ENCODE peak calls at places on chromosomes 5 and 9, in four cellular contexts. One of them, this sample, is unnamed.

GRCh38 chr5:176530983-176531901 is 6.0 kb downstream of the RNF44 start:
- DNase-seq in Peyer's patch: no peak
- DNase-seq in gastrocnemius medialis: no peak
- DNase-seq in heart left ventricle: peak
- DNase-seq in this sample: no peak

GRCh38 chr9:109730228-109730627 is 49.8 kb upstream of the PALM2AKAP2 start:
- DNase-seq in Peyer's patch: peak
- DNase-seq in gastrocnemius medialis: no peak
- DNase-seq in heart left ventricle: no peak
- DNase-seq in this sample: no peak

GRCh38 chr5:151150484-151151262 is 6.9 kb downstream of the ANXA6 start:
- DNase-seq in Peyer's patch: peak
- DNase-seq in gastrocnemius medialis: no peak
- DNase-seq in heart left ventricle: no peak
- DNase-seq in this sample: peak

GRCh38 chr5:170622933-170623332 is 119.1 kb downstream of the KCNIP1 start:
- DNase-seq in Peyer's patch: no peak
- DNase-seq in gastrocnemius medialis: no peak
- DNase-seq in heart left ventricle: no peak
- DNase-seq in this sample: no peak

GRCh38 chr9:89844535-89844934 is 239.7 kb downstream of the GADD45G start:
- DNase-seq in Peyer's patch: no peak
- DNase-seq in gastrocnemius medialis: no peak
- DNase-seq in heart left ventricle: no peak
- DNase-seq in this sample: no peak

GRCh38 chr9:133113163-133113927 is 7.7 kb downstream of the RALGDS start:
- DNase-seq in Peyer's patch: peak
- DNase-seq in gastrocnemius medialis: peak
- DNase-seq in heart left ventricle: peak
- DNase-seq in this sample: no peak

GRCh38 chr9:84140535-84141101 is 160.0 kb downstream of the RMI1 start:
- DNase-seq in Peyer's patch: peak
- DNase-seq in gastrocnemius medialis: no peak
- DNase-seq in heart left ventricle: no peak
- DNase-seq in this sample: no peak

GRCh38 chr5:134440185-134440755 is 28.6 kb upstream of the CDKN2AIPNL start:
- DNase-seq in Peyer's patch: no peak
- DNase-seq in gastrocnemius medialis: no peak
- DNase-seq in heart left ventricle: no peak
- DNase-seq in this sample: no peak

GRCh38 chr5:179679014-179679674 is 1.7 kb downstream of the CBY3 start:
- DNase-seq in Peyer's patch: peak
- DNase-seq in gastrocnemius medialis: peak
- DNase-seq in heart left ventricle: peak
- DNase-seq in this sample: peak

GRCh38 chr9:70677336-70677735 is 262.9 kb upstream of the KLF9 start:
- DNase-seq in Peyer's patch: no peak
- DNase-seq in gastrocnemius medialis: no peak
- DNase-seq in heart left ventricle: no peak
- DNase-seq in this sample: no peak

GRCh38 chr5:61640631-61641030 is 308.6 kb downstream of the ZSWIM6 start:
- DNase-seq in Peyer's patch: no peak
- DNase-seq in gastrocnemius medialis: no peak
- DNase-seq in heart left ventricle: no peak
- DNase-seq in this sample: no peak

GRCh38 chr9:109320338-109320733 is 523 bp downstream of the EPB41L4B start:
- DNase-seq in Peyer's patch: no peak
- DNase-seq in gastrocnemius medialis: no peak
- DNase-seq in heart left ventricle: no peak
- DNase-seq in this sample: no peak

GRCh38 chr5:55694152-55694830 is 17.8 kb downstream of the SLC38A9 start:
- DNase-seq in Peyer's patch: no peak
- DNase-seq in gastrocnemius medialis: no peak
- DNase-seq in heart left ventricle: no peak
- DNase-seq in this sample: no peak

GRCh38 chr9:37239224-37239859 is 119.0 kb downstream of the ZCCHC7 start:
- DNase-seq in Peyer's patch: no peak
- DNase-seq in gastrocnemius medialis: no peak
- DNase-seq in heart left ventricle: no peak
- DNase-seq in this sample: no peak

GRCh38 chr9:79976501-79977444 is 405.0 kb downstream of the TLE4 start:
- DNase-seq in Peyer's patch: no peak
- DNase-seq in gastrocnemius medialis: peak
- DNase-seq in heart left ventricle: no peak
- DNase-seq in this sample: no peak

GRCh38 chr9:13900449-13900848 is 413.5 kb downstream of the NFIB start:
- DNase-seq in Peyer's patch: no peak
- DNase-seq in gastrocnemius medialis: no peak
- DNase-seq in heart left ventricle: no peak
- DNase-seq in this sample: no peak

GRCh38 chr9:127763918-127764384 is 14.5 kb downstream of the SH2D3C start:
- DNase-seq in Peyer's patch: peak
- DNase-seq in gastrocnemius medialis: no peak
- DNase-seq in heart left ventricle: peak
- DNase-seq in this sample: no peak

GRCh38 chr5:43027054-43027785 is 12.9 kb downstream of the ANXA2R start:
- DNase-seq in Peyer's patch: no peak
- DNase-seq in gastrocnemius medialis: no peak
- DNase-seq in heart left ventricle: no peak
- DNase-seq in this sample: no peak

GRCh38 chr5:179620703-179621350 is 2.6 kb downstream of the HNRNPH1 start:
- DNase-seq in Peyer's patch: no peak
- DNase-seq in gastrocnemius medialis: no peak
- DNase-seq in heart left ventricle: no peak
- DNase-seq in this sample: no peak

GRCh38 chr9:127397722-127398647 is 1.0 kb downstream of the SLC2A8 start:
- DNase-seq in Peyer's patch: peak
- DNase-seq in gastrocnemius medialis: peak
- DNase-seq in heart left ventricle: peak
- DNase-seq in this sample: peak

GRCh38 chr5:150113047-150113744 is 26.8 kb upstream of the CSF1R start:
- DNase-seq in Peyer's patch: no peak
- DNase-seq in gastrocnemius medialis: no peak
- DNase-seq in heart left ventricle: no peak
- DNase-seq in this sample: peak

GRCh38 chr9:95506438-95506691 is 10.4 kb downstream of the PTCH1 start:
- DNase-seq in Peyer's patch: no peak
- DNase-seq in gastrocnemius medialis: no peak
- DNase-seq in heart left ventricle: peak
- DNase-seq in this sample: no peak

GRCh38 chr9:75964431-75964830 is 74.0 kb downstream of the PCSK5 start:
- DNase-seq in Peyer's patch: peak
- DNase-seq in gastrocnemius medialis: no peak
- DNase-seq in heart left ventricle: no peak
- DNase-seq in this sample: no peak

GRCh38 chr9:136342191-136343120 is 15.1 kb downstream of the GPSM1 start:
- DNase-seq in Peyer's patch: peak
- DNase-seq in gastrocnemius medialis: no peak
- DNase-seq in heart left ventricle: peak
- DNase-seq in this sample: peak

GRCh38 chr5:171858303-171858702 is 72.7 kb downstream of the SMIM23 start:
- DNase-seq in Peyer's patch: no peak
- DNase-seq in gastrocnemius medialis: no peak
- DNase-seq in heart left ventricle: no peak
- DNase-seq in this sample: no peak

GRCh38 chr9:30116673-30117217 is 2267.7 kb upstream of the ACO1 start:
- DNase-seq in Peyer's patch: no peak
- DNase-seq in gastrocnemius medialis: no peak
- DNase-seq in heart left ventricle: no peak
- DNase-seq in this sample: no peak

GRCh38 chr5:61675015-61675692 is 343.1 kb downstream of the ZSWIM6 start:
- DNase-seq in Peyer's patch: no peak
- DNase-seq in gastrocnemius medialis: no peak
- DNase-seq in heart left ventricle: no peak
- DNase-seq in this sample: no peak

GRCh38 chr5:135085133-135085935 is 51.3 kb upstream of the PITX1 start:
- DNase-seq in Peyer's patch: peak
- DNase-seq in gastrocnemius medialis: no peak
- DNase-seq in heart left ventricle: peak
- DNase-seq in this sample: no peak

GRCh38 chr5:67066815-67067214 is 129.8 kb downstream of the CD180 start:
- DNase-seq in Peyer's patch: no peak
- DNase-seq in gastrocnemius medialis: no peak
- DNase-seq in heart left ventricle: no peak
- DNase-seq in this sample: no peak

GRCh38 chr5:127804886-127805426 is 101.8 kb downstream of the CCDC192 start:
- DNase-seq in Peyer's patch: no peak
- DNase-seq in gastrocnemius medialis: no peak
- DNase-seq in heart left ventricle: no peak
- DNase-seq in this sample: no peak

GRCh38 chr9:83406901-83407300 is 131.3 kb downstream of the FRMD3 start:
- DNase-seq in Peyer's patch: no peak
- DNase-seq in gastrocnemius medialis: no peak
- DNase-seq in heart left ventricle: no peak
- DNase-seq in this sample: no peak

GRCh38 chr9:89797970-89798369 is 193.2 kb downstream of the GADD45G start:
- DNase-seq in Peyer's patch: no peak
- DNase-seq in gastrocnemius medialis: no peak
- DNase-seq in heart left ventricle: no peak
- DNase-seq in this sample: no peak

GRCh38 chr5:136128416-136128935 is 4.2 kb upstream of the SMAD5 start:
- DNase-seq in Peyer's patch: no peak
- DNase-seq in gastrocnemius medialis: no peak
- DNase-seq in heart left ventricle: no peak
- DNase-seq in this sample: no peak

GRCh38 chr5:78360674-78361225 is 333 bp downstream of the SCAMP1 start:
- DNase-seq in Peyer's patch: peak
- DNase-seq in gastrocnemius medialis: peak
- DNase-seq in heart left ventricle: peak
- DNase-seq in this sample: peak
- TF ChIP-seq POLR2A in Peyer's patch: no peak
- TF ChIP-seq POLR2A in gastrocnemius medialis: no peak
- TF ChIP-seq POLR2A in heart left ventricle: no peak
- TF ChIP-seq POLR2A in this sample: no peak

GRCh38 chr9:86795861-86796497 is 151.3 kb downstream of the GAS1 start:
- DNase-seq in Peyer's patch: no peak
- DNase-seq in gastrocnemius medialis: peak
- DNase-seq in heart left ventricle: peak
- DNase-seq in this sample: peak
- TF ChIP-seq POLR2A in Peyer's patch: no peak
- TF ChIP-seq POLR2A in gastrocnemius medialis: no peak
- TF ChIP-seq POLR2A in heart left ventricle: no peak
- TF ChIP-seq POLR2A in this sample: no peak

DNA sequence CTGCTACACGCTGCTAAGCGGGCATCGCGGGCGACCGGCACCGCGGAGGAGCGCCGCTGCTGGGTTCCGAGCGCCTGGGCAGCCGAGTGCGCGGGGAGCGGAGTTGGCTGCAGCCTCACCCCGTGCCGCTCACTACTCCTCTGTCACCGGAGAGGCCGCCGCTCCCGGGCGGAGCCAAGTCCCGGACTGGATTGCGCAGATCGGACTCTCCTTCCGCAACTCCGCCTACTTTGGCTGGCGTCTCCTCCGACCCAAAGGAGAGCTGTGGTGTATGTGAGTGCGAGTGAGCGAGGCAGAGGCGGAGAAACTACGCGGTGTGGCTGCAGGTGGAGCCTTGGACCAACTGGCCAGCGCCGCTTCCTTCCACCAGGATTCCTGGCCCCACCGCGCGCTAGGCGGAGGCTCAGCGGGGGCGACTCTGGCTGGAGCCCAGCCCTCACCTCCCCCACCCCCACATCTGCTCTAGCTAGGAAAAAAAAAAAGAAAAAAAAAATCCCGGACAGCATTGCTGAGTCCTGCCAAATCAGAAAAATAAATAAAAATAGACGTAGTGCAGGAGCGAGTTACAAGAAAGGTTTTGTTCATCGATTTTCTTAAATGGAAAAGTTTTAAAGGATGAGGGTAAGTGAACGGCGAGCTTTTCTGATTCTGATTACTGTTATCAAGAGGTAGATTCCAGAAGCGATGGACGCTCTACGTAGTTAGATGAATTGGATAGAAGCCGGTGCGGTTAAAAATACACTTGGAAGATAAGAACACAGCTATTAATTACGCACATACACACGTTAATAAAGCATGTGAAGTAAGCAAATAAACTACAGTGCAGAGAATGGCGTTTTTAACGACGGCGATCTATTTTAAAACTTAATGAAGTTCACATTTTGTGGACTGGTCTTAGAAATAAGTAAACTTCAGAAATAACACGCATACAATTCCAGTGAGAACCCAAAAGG is at the start of gene SEMA6A:
- DNase-seq in Peyer's patch: peak
- DNase-seq in gastrocnemius medialis: peak
- DNase-seq in heart left ventricle: peak
- DNase-seq in this sample: peak
- TF ChIP-seq POLR2A in Peyer's patch: peak
- TF ChIP-seq POLR2A in gastrocnemius medialis: peak
- TF ChIP-seq POLR2A in heart left ventricle: no peak
- TF ChIP-seq POLR2A in this sample: peak

DNA sequence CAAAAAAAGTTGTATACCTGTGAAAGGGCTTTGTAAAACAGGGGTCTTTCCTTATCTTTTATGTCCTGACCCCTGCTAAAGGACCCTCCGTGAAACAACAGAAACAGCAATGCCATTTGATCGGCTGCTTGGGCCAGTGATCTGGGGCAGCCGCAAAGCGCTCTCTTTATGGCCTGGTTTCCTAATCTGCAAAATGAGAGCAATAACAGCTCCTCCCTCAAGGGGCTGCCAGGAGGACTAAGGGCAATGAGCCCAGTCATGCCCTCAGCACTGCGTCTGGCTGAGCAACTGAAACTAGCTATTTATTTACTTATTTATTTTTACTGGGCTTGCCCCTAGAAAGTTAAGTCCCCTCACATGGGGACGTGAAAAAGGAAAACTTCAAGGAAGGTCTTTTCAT is 18.3 kb downstream of the CMBL start:
- DNase-seq in Peyer's patch: peak
- DNase-seq in gastrocnemius medialis: peak
- DNase-seq in heart left ventricle: peak
- DNase-seq in this sample: no peak
- TF ChIP-seq POLR2A in Peyer's patch: no peak
- TF ChIP-seq POLR2A in gastrocnemius medialis: no peak
- TF ChIP-seq POLR2A in heart left ventricle: no peak
- TF ChIP-seq POLR2A in this sample: no peak

DNA sequence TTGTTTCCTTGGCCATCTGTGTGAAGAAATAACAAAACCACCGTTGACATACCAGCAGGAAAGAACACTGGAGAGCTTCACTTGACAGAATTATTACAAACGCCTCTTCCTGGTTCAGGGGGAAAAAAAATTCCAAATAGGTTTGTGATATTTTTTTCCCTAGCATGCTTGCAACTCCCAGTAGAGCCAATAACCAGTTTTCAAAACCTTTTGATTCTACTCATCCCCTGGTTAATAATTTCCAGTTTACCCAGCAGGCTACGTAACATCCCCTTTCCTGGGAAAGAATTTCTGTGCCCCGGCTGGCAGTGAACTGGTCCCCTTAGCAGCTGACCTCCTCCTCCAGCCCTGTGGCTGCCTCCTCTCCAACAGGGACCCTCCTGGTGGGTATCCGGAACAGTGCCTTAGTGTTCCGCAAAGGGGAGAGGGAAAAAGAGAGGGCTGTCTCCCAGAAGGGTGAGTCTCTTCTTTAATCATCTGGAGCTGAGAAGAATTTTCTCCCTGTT is 72.8 kb upstream of the BOD1 start:
- DNase-seq in Peyer's patch: no peak
- DNase-seq in gastrocnemius medialis: no peak
- DNase-seq in heart left ventricle: no peak
- DNase-seq in this sample: no peak
- TF ChIP-seq POLR2A in Peyer's patch: no peak
- TF ChIP-seq POLR2A in gastrocnemius medialis: no peak
- TF ChIP-seq POLR2A in heart left ventricle: no peak
- TF ChIP-seq POLR2A in this sample: no peak